ENCODE peak calls at places on chromosome 14, in eight cellular contexts. One of them, this sample, is unnamed.
A peak's percentile ranks its signal among the peaks of the same experiment; 100 is the strongest.

GRCh38 chr14:106436310-106436905 is 910.0 kb downstream of the TMEM121 start:
- DNase-seq in brain microvascular endothelial cell: no peak
- DNase-seq in mesenchymal stem cell: no peak
- DNase-seq in stomach: no peak
- DNase-seq in CD8-positive, alpha-beta memory T cell: peak; percentile 59
- DNase-seq in Karpas-422: peak; percentile 85
- DNase-seq in RWPE2: no peak
- DNase-seq in lower lobe of right lung: peak; percentile 59
- DNase-seq in this sample: no peak

GRCh38 chr14:54566410-54567223 is at the start of gene SAMD4A:
- DNase-seq in brain microvascular endothelial cell: peak; percentile 82
- DNase-seq in mesenchymal stem cell: peak; percentile 91
- DNase-seq in stomach: peak; percentile 67
- DNase-seq in CD8-positive, alpha-beta memory T cell: peak; percentile 53
- DNase-seq in Karpas-422: peak; percentile 98
- DNase-seq in RWPE2: peak; percentile 89
- DNase-seq in lower lobe of right lung: peak; percentile 87
- DNase-seq in this sample: peak; percentile 31

GRCh38 chr14:31440280-31440679 is 17.0 kb downstream of the DTD2 start:
- DNase-seq in brain microvascular endothelial cell: no peak
- DNase-seq in mesenchymal stem cell: no peak
- DNase-seq in stomach: no peak
- DNase-seq in CD8-positive, alpha-beta memory T cell: no peak
- DNase-seq in Karpas-422: no peak
- DNase-seq in RWPE2: no peak
- DNase-seq in lower lobe of right lung: no peak
- DNase-seq in this sample: no peak

GRCh38 chr14:20679907-20680306 is 4.5 kb upstream of the RNASE4 start:
- DNase-seq in brain microvascular endothelial cell: peak; percentile 20
- DNase-seq in mesenchymal stem cell: peak; percentile 22
- DNase-seq in stomach: no peak
- DNase-seq in CD8-positive, alpha-beta memory T cell: no peak
- DNase-seq in Karpas-422: no peak
- DNase-seq in RWPE2: no peak
- DNase-seq in lower lobe of right lung: no peak
- DNase-seq in this sample: no peak

GRCh38 chr14:34463598-34463961 is 1.5 kb upstream of the SPTSSA start:
- DNase-seq in brain microvascular endothelial cell: no peak
- DNase-seq in mesenchymal stem cell: no peak
- DNase-seq in stomach: no peak
- DNase-seq in CD8-positive, alpha-beta memory T cell: no peak
- DNase-seq in Karpas-422: peak; percentile 33
- DNase-seq in RWPE2: no peak
- DNase-seq in lower lobe of right lung: no peak
- DNase-seq in this sample: no peak

GRCh38 chr14:46661728-46662127 is 10.1 kb upstream of the RPL10L start:
- DNase-seq in brain microvascular endothelial cell: peak; percentile 6
- DNase-seq in mesenchymal stem cell: peak; percentile 28
- DNase-seq in stomach: no peak
- DNase-seq in CD8-positive, alpha-beta memory T cell: no peak
- DNase-seq in Karpas-422: no peak
- DNase-seq in RWPE2: no peak
- DNase-seq in lower lobe of right lung: no peak
- DNase-seq in this sample: peak; percentile 16

GRCh38 chr14:104387385-104388010 is 192.1 kb upstream of the C14orf180 start:
- DNase-seq in brain microvascular endothelial cell: no peak
- DNase-seq in mesenchymal stem cell: no peak
- DNase-seq in stomach: peak; percentile 22
- DNase-seq in CD8-positive, alpha-beta memory T cell: no peak
- DNase-seq in Karpas-422: no peak
- DNase-seq in RWPE2: peak; percentile 75
- DNase-seq in lower lobe of right lung: no peak
- DNase-seq in this sample: no peak

GRCh38 chr14:52694761-52695480 is 437 bp downstream of the ERO1A start:
- DNase-seq in brain microvascular endothelial cell: peak; percentile 16
- DNase-seq in mesenchymal stem cell: peak; percentile 59
- DNase-seq in stomach: peak; percentile 64
- DNase-seq in CD8-positive, alpha-beta memory T cell: peak; percentile 67
- DNase-seq in Karpas-422: peak; percentile 88
- DNase-seq in RWPE2: peak; percentile 69
- DNase-seq in lower lobe of right lung: peak; percentile 58
- DNase-seq in this sample: no peak

GRCh38 chr14:86450075-86450474 is 920.1 kb downstream of the FLRT2 start:
- DNase-seq in brain microvascular endothelial cell: no peak
- DNase-seq in mesenchymal stem cell: no peak
- DNase-seq in stomach: no peak
- DNase-seq in CD8-positive, alpha-beta memory T cell: no peak
- DNase-seq in Karpas-422: no peak
- DNase-seq in RWPE2: no peak
- DNase-seq in lower lobe of right lung: no peak
- DNase-seq in this sample: no peak

GRCh38 chr14:46279327-46279726 is 372.3 kb downstream of the RPL10L start:
- DNase-seq in brain microvascular endothelial cell: no peak
- DNase-seq in mesenchymal stem cell: no peak
- DNase-seq in stomach: no peak
- DNase-seq in CD8-positive, alpha-beta memory T cell: no peak
- DNase-seq in Karpas-422: no peak
- DNase-seq in RWPE2: no peak
- DNase-seq in lower lobe of right lung: no peak
- DNase-seq in this sample: no peak

GRCh38 chr14:81429028-81429427 is 28.9 kb upstream of the STON2 start:
- DNase-seq in brain microvascular endothelial cell: no peak
- DNase-seq in mesenchymal stem cell: no peak
- DNase-seq in stomach: no peak
- DNase-seq in CD8-positive, alpha-beta memory T cell: no peak
- DNase-seq in Karpas-422: no peak
- DNase-seq in RWPE2: no peak
- DNase-seq in lower lobe of right lung: no peak
- DNase-seq in this sample: no peak

GRCh38 chr14:60652674-60653387 is 3.6 kb upstream of the SIX1 start:
- DNase-seq in brain microvascular endothelial cell: no peak
- DNase-seq in mesenchymal stem cell: no peak
- DNase-seq in stomach: no peak
- DNase-seq in CD8-positive, alpha-beta memory T cell: no peak
- DNase-seq in Karpas-422: no peak
- DNase-seq in RWPE2: no peak
- DNase-seq in lower lobe of right lung: no peak
- DNase-seq in this sample: no peak

GRCh38 chr14:36946872-36947271 is 225.5 kb downstream of the SLC25A21 start:
- DNase-seq in brain microvascular endothelial cell: no peak
- DNase-seq in mesenchymal stem cell: no peak
- DNase-seq in stomach: no peak
- DNase-seq in CD8-positive, alpha-beta memory T cell: no peak
- DNase-seq in Karpas-422: no peak
- DNase-seq in RWPE2: no peak
- DNase-seq in lower lobe of right lung: no peak
- DNase-seq in this sample: no peak

GRCh38 chr14:36394593-36394992 is 74.2 kb upstream of the MBIP start:
- DNase-seq in brain microvascular endothelial cell: no peak
- DNase-seq in mesenchymal stem cell: no peak
- DNase-seq in stomach: no peak
- DNase-seq in CD8-positive, alpha-beta memory T cell: no peak
- DNase-seq in Karpas-422: no peak
- DNase-seq in RWPE2: no peak
- DNase-seq in lower lobe of right lung: no peak
- DNase-seq in this sample: no peak

GRCh38 chr14:55580401-55581010 is 499 bp downstream of the KTN1 start:
- DNase-seq in brain microvascular endothelial cell: no peak
- DNase-seq in mesenchymal stem cell: peak; percentile 53
- DNase-seq in stomach: peak; percentile 36
- DNase-seq in CD8-positive, alpha-beta memory T cell: peak; percentile 72
- DNase-seq in Karpas-422: peak; percentile 80
- DNase-seq in RWPE2: no peak
- DNase-seq in lower lobe of right lung: peak; percentile 62
- DNase-seq in this sample: no peak

GRCh38 chr14:90788031-90788430 is 28.2 kb downstream of the TTC7B start:
- DNase-seq in brain microvascular endothelial cell: no peak
- DNase-seq in mesenchymal stem cell: no peak
- DNase-seq in stomach: no peak
- DNase-seq in CD8-positive, alpha-beta memory T cell: no peak
- DNase-seq in Karpas-422: no peak
- DNase-seq in RWPE2: peak; percentile 22
- DNase-seq in lower lobe of right lung: peak; percentile 67
- DNase-seq in this sample: no peak

GRCh38 chr14:56351861-56352260 is 227.7 kb upstream of the TMEM260 start:
- DNase-seq in brain microvascular endothelial cell: peak; percentile 86
- DNase-seq in mesenchymal stem cell: peak; percentile 83
- DNase-seq in stomach: no peak
- DNase-seq in CD8-positive, alpha-beta memory T cell: no peak
- DNase-seq in Karpas-422: no peak
- DNase-seq in RWPE2: no peak
- DNase-seq in lower lobe of right lung: no peak
- DNase-seq in this sample: no peak

GRCh38 chr14:64634558-64634957 is 69.7 kb upstream of the PLEKHG3 start:
- DNase-seq in brain microvascular endothelial cell: no peak
- DNase-seq in mesenchymal stem cell: no peak
- DNase-seq in stomach: no peak
- DNase-seq in CD8-positive, alpha-beta memory T cell: no peak
- DNase-seq in Karpas-422: no peak
- DNase-seq in RWPE2: no peak
- DNase-seq in lower lobe of right lung: no peak
- DNase-seq in this sample: no peak

GRCh38 chr14:63840981-63841380 is 11.8 kb upstream of the SYNE2 start:
- DNase-seq in brain microvascular endothelial cell: no peak
- DNase-seq in mesenchymal stem cell: no peak
- DNase-seq in stomach: peak; percentile 36
- DNase-seq in CD8-positive, alpha-beta memory T cell: peak; percentile 49
- DNase-seq in Karpas-422: peak; percentile 80
- DNase-seq in RWPE2: no peak
- DNase-seq in lower lobe of right lung: peak; percentile 61
- DNase-seq in this sample: no peak

GRCh38 chr14:29005647-29006046 is 239.1 kb downstream of the FOXG1 start:
- DNase-seq in brain microvascular endothelial cell: no peak
- DNase-seq in mesenchymal stem cell: no peak
- DNase-seq in stomach: no peak
- DNase-seq in CD8-positive, alpha-beta memory T cell: no peak
- DNase-seq in Karpas-422: no peak
- DNase-seq in RWPE2: no peak
- DNase-seq in lower lobe of right lung: no peak
- DNase-seq in this sample: no peak

GRCh38 chr14:64704145-64704742 is at the start of gene PLEKHG3:
- DNase-seq in brain microvascular endothelial cell: peak; percentile 61
- DNase-seq in mesenchymal stem cell: peak; percentile 85
- DNase-seq in stomach: peak; percentile 87
- DNase-seq in CD8-positive, alpha-beta memory T cell: no peak
- DNase-seq in Karpas-422: no peak
- DNase-seq in RWPE2: peak; percentile 89
- DNase-seq in lower lobe of right lung: peak; percentile 84
- DNase-seq in this sample: no peak

GRCh38 chr14:44988694-44989093 is 26.7 kb downstream of the TOGARAM1 start:
- DNase-seq in brain microvascular endothelial cell: no peak
- DNase-seq in mesenchymal stem cell: peak; percentile 42
- DNase-seq in stomach: no peak
- DNase-seq in CD8-positive, alpha-beta memory T cell: no peak
- DNase-seq in Karpas-422: no peak
- DNase-seq in RWPE2: no peak
- DNase-seq in lower lobe of right lung: no peak
- DNase-seq in this sample: no peak

GRCh38 chr14:104735830-104736642 is 12.0 kb downstream of the ADSS1 start:
- DNase-seq in brain microvascular endothelial cell: peak; percentile 36
- DNase-seq in mesenchymal stem cell: peak; percentile 92
- DNase-seq in stomach: peak; percentile 87
- DNase-seq in CD8-positive, alpha-beta memory T cell: no peak
- DNase-seq in Karpas-422: no peak
- DNase-seq in RWPE2: no peak
- DNase-seq in lower lobe of right lung: peak; percentile 89
- DNase-seq in this sample: no peak

GRCh38 chr14:36052063-36052462 is 124.5 kb downstream of the PTCSC3 start:
- DNase-seq in brain microvascular endothelial cell: no peak
- DNase-seq in mesenchymal stem cell: no peak
- DNase-seq in stomach: no peak
- DNase-seq in CD8-positive, alpha-beta memory T cell: no peak
- DNase-seq in Karpas-422: no peak
- DNase-seq in RWPE2: no peak
- DNase-seq in lower lobe of right lung: no peak
- DNase-seq in this sample: no peak

GRCh38 chr14:22920697-22921096 is 1.7 kb upstream of the RBM23 start:
- DNase-seq in brain microvascular endothelial cell: no peak
- DNase-seq in mesenchymal stem cell: no peak
- DNase-seq in stomach: no peak
- DNase-seq in CD8-positive, alpha-beta memory T cell: no peak
- DNase-seq in Karpas-422: no peak
- DNase-seq in RWPE2: no peak
- DNase-seq in lower lobe of right lung: no peak
- DNase-seq in this sample: no peak
- H3K27me3 ChIP-seq in brain microvascular endothelial cell: no peaks in the 10 kb centered on the region
- H3K27me3 ChIP-seq in mesenchymal stem cell: no peaks in the 10 kb centered on the region
- H3K27me3 ChIP-seq in stomach: no peaks in the 10 kb centered on the region
- H3K27me3 ChIP-seq in CD8-positive, alpha-beta memory T cell: no peaks in the 10 kb centered on the region
- H3K27me3 ChIP-seq in Karpas-422: no peaks in the 10 kb centered on the region
- H3K27me3 ChIP-seq in RWPE2: no peaks in the 10 kb centered on the region
- H3K27me3 ChIP-seq in lower lobe of right lung: no peaks in the 10 kb centered on the region
- H3K27me3 ChIP-seq in this sample: no peaks in the 10 kb centered on the region

GRCh38 chr14:39114073-39114838 is at the start of gene GEMIN2:
- DNase-seq in brain microvascular endothelial cell: peak; percentile 93
- DNase-seq in mesenchymal stem cell: peak; percentile 92
- DNase-seq in stomach: peak; percentile 97
- DNase-seq in CD8-positive, alpha-beta memory T cell: peak; percentile 91
- DNase-seq in Karpas-422: peak; percentile 100
- DNase-seq in RWPE2: peak; percentile 95
- DNase-seq in lower lobe of right lung: peak; percentile 95
- DNase-seq in this sample: peak; percentile 72
- H3K27ac ChIP-seq in brain microvascular endothelial cell: peak within 1 kb of the TSS; percentile 15
- H3K27ac ChIP-seq in mesenchymal stem cell: peak within 1 kb of the TSS; percentile 51
- H3K27ac ChIP-seq in stomach: peak within 1 kb of the TSS; percentile 83
- H3K27ac ChIP-seq in CD8-positive, alpha-beta memory T cell: peak within 1 kb of the TSS; percentile 73
- H3K27ac ChIP-seq in Karpas-422: peak within 1 kb of the TSS; percentile 81
- H3K27ac ChIP-seq in RWPE2: peak within 1 kb of the TSS; percentile 51
- H3K27ac ChIP-seq in lower lobe of right lung: peak within 1 kb of the TSS; percentile 77
- H3K27ac ChIP-seq in this sample: no peak within 1 kb of the TSS

GRCh38 chr14:102201369-102201748 is 61.7 kb downstream of the WDR20 start:
- DNase-seq in brain microvascular endothelial cell: no peak
- DNase-seq in mesenchymal stem cell: no peak
- DNase-seq in stomach: no peak
- DNase-seq in CD8-positive, alpha-beta memory T cell: peak; percentile 7
- DNase-seq in Karpas-422: no peak
- DNase-seq in RWPE2: no peak
- DNase-seq in lower lobe of right lung: no peak
- DNase-seq in this sample: no peak
- H3K36me3 ChIP-seq in brain microvascular endothelial cell: peaks cover 22% of the 10 kb centered on the region
- H3K36me3 ChIP-seq in mesenchymal stem cell: peaks cover 68% of the 10 kb centered on the region
- H3K36me3 ChIP-seq in stomach: peaks cover 86% of the 10 kb centered on the region
- H3K36me3 ChIP-seq in CD8-positive, alpha-beta memory T cell: peaks cover 4% of the 10 kb centered on the region
- H3K36me3 ChIP-seq in Karpas-422: no peaks in the 10 kb centered on the region
- H3K36me3 ChIP-seq in RWPE2: peaks cover 46% of the 10 kb centered on the region
- H3K36me3 ChIP-seq in lower lobe of right lung: peaks cover 79% of the 10 kb centered on the region
- H3K36me3 ChIP-seq in this sample: peaks cover 3% of the 10 kb centered on the region

DNA sequence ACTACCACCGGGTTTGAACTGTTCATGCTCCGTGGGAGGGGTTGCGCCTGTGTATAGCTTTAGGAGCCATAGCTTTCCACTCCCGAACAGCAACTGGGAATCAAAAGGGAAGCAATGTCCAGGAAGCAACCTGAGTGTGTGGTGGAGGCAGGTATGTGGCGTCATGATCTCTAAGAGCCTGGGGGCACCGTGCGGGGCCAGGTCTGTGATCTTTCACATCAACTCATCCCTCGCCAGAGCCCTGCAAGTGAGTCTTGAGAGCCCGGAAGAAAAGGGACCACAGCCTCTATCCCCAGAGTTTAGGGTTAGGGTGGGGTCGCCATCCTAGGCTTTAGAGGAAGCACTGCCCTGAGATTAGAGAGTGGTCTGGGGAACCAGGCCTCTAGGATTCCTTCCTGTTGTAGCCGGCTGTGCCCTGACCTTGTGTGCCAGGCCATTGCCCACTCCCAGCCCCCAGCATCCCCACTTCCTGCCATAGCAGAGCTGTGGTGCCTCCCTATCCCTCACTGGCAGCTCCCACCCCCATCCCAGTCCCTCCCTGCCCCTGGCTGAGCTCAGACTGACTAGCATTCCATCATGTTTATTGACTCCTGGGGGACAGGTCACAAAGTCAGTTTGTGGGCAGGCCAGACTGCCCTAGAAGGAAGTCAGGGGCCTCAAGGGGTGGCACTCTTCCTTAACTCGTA is 733 bp upstream of the ADCY4 start:
- DNase-seq in brain microvascular endothelial cell: no peak
- DNase-seq in mesenchymal stem cell: no peak
- DNase-seq in stomach: no peak
- DNase-seq in CD8-positive, alpha-beta memory T cell: no peak
- DNase-seq in Karpas-422: no peak
- DNase-seq in RWPE2: no peak
- DNase-seq in lower lobe of right lung: no peak
- DNase-seq in this sample: no peak
- H3K27me3 ChIP-seq in brain microvascular endothelial cell: peaks cover 11% of the 10 kb centered on the region
- H3K27me3 ChIP-seq in mesenchymal stem cell: peaks cover 62% of the 10 kb centered on the region
- H3K27me3 ChIP-seq in stomach: peaks cover 29% of the 10 kb centered on the region
- H3K27me3 ChIP-seq in CD8-positive, alpha-beta memory T cell: peaks cover 17% of the 10 kb centered on the region
- H3K27me3 ChIP-seq in Karpas-422: no peaks in the 10 kb centered on the region
- H3K27me3 ChIP-seq in RWPE2: peaks cover 23% of the 10 kb centered on the region
- H3K27me3 ChIP-seq in lower lobe of right lung: peaks cover 15% of the 10 kb centered on the region
- H3K27me3 ChIP-seq in this sample: peaks cover 70% of the 10 kb centered on the region